ENCODE peak calls at places on chromosomes 2 and 18, in six cellular contexts. V, S, G, Y, T and C are unnamed samples.

GRCh38 chr2:144331652-144332355 is 188.1 kb downstream of the ZEB2 start:
- DNase-seq in V (peak; percentile 78), S (peak; percentile 88), G (peak; percentile 88), Y (no peak), T (no peak), C (no peak)

GRCh38 chr2:29113891-29114321 is 1.3 kb upstream of the CLIP4 start:
- DNase-seq in V (no peak), S (peak; percentile 60), G (no peak), Y (peak; percentile 46), T (no peak), C (no peak)

GRCh38 chr2:201127570-201127969 is 11.6 kb downstream of the CFLAR start:
- DNase-seq in V (no peak), S (no peak), G (peak; percentile 66), Y (no peak), T (no peak), C (no peak)

GRCh38 chr2:224166661-224167060 is 127.6 kb upstream of the SERPINE2 start:
- DNase-seq in V (no peak), S (no peak), G (no peak), Y (no peak), T (no peak), C (no peak)

GRCh38 chr18:581106-581505 is 926 bp downstream of the CETN1 start:
- DNase-seq in V (no peak), S (no peak), G (no peak), Y (no peak), T (no peak), C (no peak)

GRCh38 chr2:27209621-27210401 is 2.0 kb upstream of the ATRAID start:
- DNase-seq in V (peak; percentile 60), S (no peak), G (no peak), Y (no peak), T (no peak), C (no peak)

GRCh38 chr18:79928563-79928960 is 22.9 kb downstream of the SLC66A2 start:
- DNase-seq in V (no peak), S (no peak), G (peak; percentile 69), Y (peak; percentile 5), T (no peak), C (no peak)

GRCh38 chr2:29054430-29054829 is 19.9 kb downstream of the PCARE start:
- DNase-seq in V (no peak), S (no peak), G (no peak), Y (no peak), T (no peak), C (no peak)

GRCh38 chr18:29309352-29309751 is 1132.4 kb upstream of the CDH2 start:
- DNase-seq in V (no peak), S (no peak), G (no peak), Y (no peak), T (no peak), C (no peak)

GRCh38 chr2:32865399-32866068 is 81.2 kb upstream of the LTBP1 start:
- DNase-seq in V (no peak), S (no peak), G (no peak), Y (no peak), T (no peak), C (no peak)